ENCODE peak calls at places on chromosomes 13 and 19, in seven cellular contexts. I is activated CD8-positive, alpha-beta memory T cell treated with anti-CD3 and anti-CD28 coated beads, Interleukin-2, amount 50 U/mL, for 4 hours; D is EL; G is CD8-positive, alpha-beta memory T cell; N is brain pericyte; S is cardiac fibroblast; K is activated CD8-positive, alpha-beta T cell treated with anti-CD3 and anti-CD28 coated beads, Interleukin-2, amount 10 ng/mL, durations not matched to agents 7 days and 5 days. O is an unnamed sample.

GRCh38 chr13:81138353-81138995 is 797.5 kb upstream of the SPRY2 start:
- DNase-seq in I (no peak), D (no peak), G (no peak), N (no peak), S (no peak), K (no peak), O (no peak)

GRCh38 chr19:3586124-3586626 is 897 bp downstream of the GIPC3 start:
- DNase-seq in I (peak), D (no peak), G (peak), N (no peak), S (no peak), K (peak), O (no peak)

GRCh38 chr19:19270749-19271571 is 2.1 kb downstream of the TM6SF2 start:
- DNase-seq in I (no peak), D (no peak), G (no peak), N (no peak), S (no peak), K (no peak), O (no peak)

GRCh38 chr13:94382960-94383359 is 96.5 kb downstream of the DCT start:
- DNase-seq in I (no peak), D (no peak), G (no peak), N (no peak), S (no peak), K (no peak), O (no peak)

GRCh38 chr19:3041756-3042517 is 12.9 kb upstream of the TLE2 start:
- DNase-seq in I (no peak), D (no peak), G (no peak), N (no peak), S (no peak), K (no peak), O (no peak)

GRCh38 chr13:113437408-113438010 is 15.8 kb downstream of the ADPRHL1 start:
- DNase-seq in I (no peak), D (peak), G (no peak), N (no peak), S (no peak), K (no peak), O (no peak)

GRCh38 chr13:30730526-30730925 is 4.8 kb upstream of the ALOX5AP start:
- DNase-seq in I (no peak), D (no peak), G (no peak), N (no peak), S (no peak), K (no peak), O (no peak)

GRCh38 chr13:66977156-66977555 is 253.0 kb downstream of the PCDH9 start:
- DNase-seq in I (no peak), D (no peak), G (no peak), N (no peak), S (no peak), K (no peak), O (no peak)

GRCh38 chr19:3108775-3109174 is 14.6 kb downstream of the GNA11 start:
- DNase-seq in I (peak), D (peak), G (peak), N (no peak), S (peak), K (peak), O (no peak)

GRCh38 chr13:110352735-110353134 is 45.7 kb downstream of the COL4A2 start:
- DNase-seq in I (no peak), D (no peak), G (no peak), N (no peak), S (no peak), K (no peak), O (no peak)

GRCh38 chr13:51584731-51585191 is 499 bp downstream of the WDFY2 start:
- DNase-seq in I (peak), D (peak), G (peak), N (no peak), S (peak), K (peak), O (no peak)

GRCh38 chr19:46390866-46391265 is 22.5 kb downstream of the CCDC8 start:
- DNase-seq in I (no peak), D (no peak), G (no peak), N (no peak), S (no peak), K (no peak), O (no peak)

GRCh38 chr13:97205465-97205864 is 16.7 kb upstream of the MBNL2 start:
- DNase-seq in I (no peak), D (no peak), G (no peak), N (no peak), S (no peak), K (no peak), O (no peak)

GRCh38 chr19:16202320-16203255 is 4.9 kb downstream of the AP1M1 start:
- DNase-seq in I (no peak), D (no peak), G (no peak), N (no peak), S (no peak), K (no peak), O (no peak)

GRCh38 chr19:49272204-49272603 is 52.8 kb downstream of the SLC6A16 start:
- DNase-seq in I (no peak), D (peak), G (no peak), N (no peak), S (peak), K (no peak), O (no peak)

GRCh38 chr19:44570984-44571684 is 41.7 kb upstream of the CEACAM20 start:
- DNase-seq in I (peak), D (peak), G (peak), N (no peak), S (peak), K (peak), O (peak)

GRCh38 chr13:111791131-111791530 is 275.8 kb upstream of the SOX1 start:
- DNase-seq in I (no peak), D (no peak), G (no peak), N (no peak), S (no peak), K (no peak), O (no peak)

GRCh38 chr13:28376604-28377003 is 118.3 kb downstream of the FLT1 start:
- DNase-seq in I (no peak), D (no peak), G (no peak), N (no peak), S (no peak), K (no peak), O (no peak)

GRCh38 chr13:31870511-31870910 is 131.2 kb downstream of the RXFP2 start:
- DNase-seq in I (no peak), D (peak), G (no peak), N (no peak), S (peak), K (no peak), O (no peak)

GRCh38 chr13:42594577-42595571 is 20.9 kb downstream of the TNFSF11 start:
- DNase-seq in I (peak), D (peak), G (peak), N (peak), S (peak), K (peak), O (peak)

GRCh38 chr19:12664406-12665280 is 1.9 kb downstream of the MAN2B1 start:
- DNase-seq in I (no peak), D (peak), G (no peak), N (no peak), S (no peak), K (no peak), O (no peak)

GRCh38 chr19:33397536-33398360 is 24.2 kb downstream of the CEBPG start:
- DNase-seq in I (peak), D (no peak), G (no peak), N (no peak), S (no peak), K (no peak), O (no peak)

GRCh38 chr13:55497486-55497885 is 1643.2 kb upstream of the PRR20A start:
- DNase-seq in I (no peak), D (no peak), G (no peak), N (no peak), S (no peak), K (no peak), O (no peak)

GRCh38 chr19:38224014-38224862 is at the start of gene DPF1:
- DNase-seq in I (peak), D (peak), G (peak), N (no peak), S (peak), K (peak), O (no peak)

GRCh38 chr13:78604782-78605611 is 1.6 kb upstream of the POU4F1 start:
- DNase-seq in I (no peak), D (peak), G (no peak), N (no peak), S (no peak), K (no peak), O (no peak)

GRCh38 chr19:39951686-39952085 is 17.3 kb upstream of the FCGBP start:
- DNase-seq in I (no peak), D (peak), G (no peak), N (no peak), S (peak), K (no peak), O (no peak)

GRCh38 chr19:16588089-16588823 is 16.0 kb upstream of the SLC35E1 start:
- DNase-seq in I (peak), D (no peak), G (peak), N (no peak), S (peak), K (peak), O (no peak)

GRCh38 chr19:44816301-44816700 is 7.4 kb downstream of the BCAM start:
- DNase-seq in I (no peak), D (no peak), G (no peak), N (no peak), S (no peak), K (no peak), O (no peak)

GRCh38 chr13:21833921-21834320 is 163.0 kb downstream of the FGF9 start:
- DNase-seq in I (no peak), D (no peak), G (no peak), N (no peak), S (no peak), K (no peak), O (no peak)

GRCh38 chr19:18469245-18470107 is 31.5 kb upstream of the ISYNA1 start:
- DNase-seq in I (peak), D (peak), G (peak), N (no peak), S (peak), K (peak), O (no peak)

GRCh38 chr19:46497773-46498172 is 2.1 kb upstream of the PNMA8B start:
- DNase-seq in I (no peak), D (no peak), G (no peak), N (no peak), S (no peak), K (no peak), O (no peak)

GRCh38 chr13:92974905-92975429 is 251.6 kb upstream of the GPC6 start:
- DNase-seq in I (no peak), D (no peak), G (no peak), N (no peak), S (no peak), K (no peak), O (no peak)

GRCh38 chr13:95603887-95604533 is 40.5 kb downstream of the DZIP1 start:
- DNase-seq in I (no peak), D (no peak), G (no peak), N (peak), S (peak), K (no peak), O (peak)

GRCh38 chr13:64900039-64900438 is 2330.1 kb downstream of the PCDH9 start:
- DNase-seq in I (no peak), D (no peak), G (no peak), N (no peak), S (no peak), K (no peak), O (no peak)

GRCh38 chr19:28794301-28794700 is 418.6 kb downstream of the UQCRFS1 start:
- DNase-seq in I (no peak), D (no peak), G (no peak), N (no peak), S (no peak), K (no peak), O (no peak)

O was measured in smooth muscle cell of the brain vasculature.